ENCODE peak calls at places on chromosomes 3 and 15, in eight cellular contexts. L, C, U, S, X, Q, D and T are unnamed samples.

GRCh38 chr15:82135645-82136044 is 89.8 kb upstream of the MEX3B start:
- DNase-seq in L (no peak), C (no peak), U (no peak), S (no peak), X (no peak), Q (no peak), D (no peak), T (no peak)

GRCh38 chr3:149371001-149371722 is 6.3 kb downstream of the TM4SF1 start:
- DNase-seq in L (no peak), C (peak), U (no peak), S (no peak), X (peak), Q (no peak), D (peak), T (no peak)

GRCh38 chr3:64190517-64191515 is 34.5 kb downstream of the PRICKLE2 start:
- DNase-seq in L (no peak), C (no peak), U (no peak), S (no peak), X (no peak), Q (no peak), D (no peak), T (no peak)

GRCh38 chr3:165852150-165852549 is 14.9 kb upstream of the BCHE start:
- DNase-seq in L (no peak), C (no peak), U (no peak), S (no peak), X (no peak), Q (no peak), D (no peak), T (no peak)

GRCh38 chr15:49045691-49046112 is 544 bp downstream of the SECISBP2L start:
- DNase-seq in L (no peak), C (peak), U (peak), S (no peak), X (no peak), Q (no peak), D (peak), T (peak)

GRCh38 chr3:74599564-74599963 is 14.9 kb downstream of the CNTN3 start:
- DNase-seq in L (no peak), C (no peak), U (no peak), S (no peak), X (no peak), Q (no peak), D (no peak), T (no peak)

GRCh38 chr3:126117786-126118185 is 33.9 kb upstream of the SLC41A3 start:
- DNase-seq in L (no peak), C (no peak), U (no peak), S (no peak), X (no peak), Q (no peak), D (no peak), T (no peak)

GRCh38 chr3:126999383-126999782 is 16.5 kb downstream of the PLXNA1 start:
- DNase-seq in L (no peak), C (no peak), U (no peak), S (no peak), X (no peak), Q (no peak), D (no peak), T (no peak)

GRCh38 chr3:146883292-146883691 is 278.1 kb upstream of the PLSCR5 start:
- DNase-seq in L (no peak), C (no peak), U (no peak), S (no peak), X (no peak), Q (no peak), D (no peak), T (no peak)

GRCh38 chr3:69665026-69665739 is 74.1 kb upstream of the MITF start:
- DNase-seq in L (peak), C (no peak), U (no peak), S (no peak), X (no peak), Q (no peak), D (no peak), T (no peak)

GRCh38 chr15:33111051-33111451 is 83.5 kb downstream of the FMN1 start:
- DNase-seq in L (no peak), C (no peak), U (no peak), S (no peak), X (no peak), Q (no peak), D (peak), T (no peak)

GRCh38 chr15:85094685-85095084 is 113.0 kb downstream of the PDE8A start:
- DNase-seq in L (no peak), C (no peak), U (no peak), S (no peak), X (no peak), Q (no peak), D (no peak), T (no peak)

GRCh38 chr3:194265505-194265892 is 85.6 kb downstream of the CPN2 start:
- DNase-seq in L (peak), C (no peak), U (no peak), S (no peak), X (no peak), Q (no peak), D (no peak), T (no peak)

GRCh38 chr15:90364251-90364650 is 12.2 kb downstream of the ZNF774 start:
- DNase-seq in L (no peak), C (no peak), U (no peak), S (no peak), X (no peak), Q (no peak), D (no peak), T (no peak)

GRCh38 chr15:45481151-45481550 is 41.4 kb downstream of the SLC30A4 start:
- DNase-seq in L (no peak), C (no peak), U (no peak), S (no peak), X (no peak), Q (no peak), D (no peak), T (no peak)

GRCh38 chr3:10557783-10558373 is 52.5 kb upstream of the ATP2B2 start:
- DNase-seq in L (no peak), C (no peak), U (no peak), S (no peak), X (no peak), Q (no peak), D (no peak), T (peak)

GRCh38 chr15:58702233-58702632 is 47.3 kb downstream of the ADAM10 start:
- DNase-seq in L (no peak), C (no peak), U (no peak), S (no peak), X (no peak), Q (no peak), D (no peak), T (no peak)

GRCh38 chr3:111541391-111541790 is 606 bp upstream of the CD96 start:
- DNase-seq in L (no peak), C (no peak), U (no peak), S (no peak), X (no peak), Q (no peak), D (no peak), T (no peak)

GRCh38 chr3:102141096-102141912 is 292.0 kb downstream of the NFKBIZ start:
- DNase-seq in L (no peak), C (no peak), U (no peak), S (no peak), X (no peak), Q (no peak), D (no peak), T (no peak)

GRCh38 chr3:76442374-76442915 is 597.5 kb upstream of the ROBO2 start:
- DNase-seq in L (no peak), C (no peak), U (no peak), S (no peak), X (no peak), Q (no peak), D (no peak), T (no peak)

GRCh38 chr3:67635806-67636205 is 18.6 kb downstream of the SUCLG2 start:
- DNase-seq in L (no peak), C (no peak), U (no peak), S (no peak), X (no peak), Q (no peak), D (no peak), T (no peak)

GRCh38 chr15:33293619-33294309 is 17.0 kb upstream of the RYR3 start:
- DNase-seq in L (no peak), C (no peak), U (no peak), S (no peak), X (no peak), Q (no peak), D (peak), T (no peak)

GRCh38 chr3:94076055-94076454 is 13.2 kb downstream of the NSUN3 start:
- DNase-seq in L (no peak), C (no peak), U (no peak), S (no peak), X (no peak), Q (no peak), D (no peak), T (no peak)

GRCh38 chr3:28347374-28348285 is 891 bp upstream of the ZCWPW2 start:
- DNase-seq in L (no peak), C (no peak), U (no peak), S (peak), X (no peak), Q (no peak), D (peak), T (peak)

GRCh38 chr3:16402451-16402850 is 111.0 kb downstream of the RFTN1 start:
- DNase-seq in L (no peak), C (no peak), U (no peak), S (no peak), X (no peak), Q (no peak), D (no peak), T (no peak)

GRCh38 chr15:93460717-93461116 is 371.7 kb upstream of the RGMA start:
- DNase-seq in L (no peak), C (no peak), U (peak), S (no peak), X (no peak), Q (no peak), D (no peak), T (no peak)

GRCh38 chr3:141851411-141851810 is 25.0 kb upstream of the ATP1B3 start:
- DNase-seq in L (no peak), C (no peak), U (no peak), S (no peak), X (no peak), Q (no peak), D (no peak), T (no peak)

GRCh38 chr3:100629728-100630127 is 20.3 kb downstream of the ADGRG7 start:
- DNase-seq in L (no peak), C (no peak), U (no peak), S (no peak), X (no peak), Q (no peak), D (no peak), T (no peak)

DNA sequence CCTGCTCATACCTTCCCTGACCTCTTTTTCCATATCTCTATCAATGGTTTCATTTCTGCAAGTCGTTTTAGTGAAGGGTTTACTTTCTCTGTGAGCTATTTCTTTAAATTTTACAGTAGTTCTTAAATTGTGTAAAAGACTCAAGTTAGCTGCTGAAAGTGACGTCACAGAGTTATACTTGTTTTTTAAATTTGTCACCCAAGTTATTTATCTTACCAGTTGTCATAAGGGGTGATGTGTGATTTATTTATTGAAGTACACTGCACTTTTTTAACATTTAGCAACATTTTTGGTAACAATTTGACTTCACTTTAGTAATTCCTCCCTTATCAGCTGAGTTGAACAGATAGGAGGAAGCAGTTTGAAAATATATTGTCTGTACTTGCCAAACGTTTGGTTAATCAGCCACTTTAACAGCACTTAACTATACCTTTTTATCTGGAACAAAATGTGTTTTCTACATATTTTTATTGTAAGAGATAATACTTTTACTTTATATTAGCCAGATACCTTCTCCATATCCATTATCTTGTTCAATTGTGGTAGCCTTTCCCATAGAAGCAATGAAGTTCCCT is 3.8 kb downstream of the STT3B start:
- DNase-seq in L (no peak), C (no peak), U (no peak), S (no peak), X (no peak), Q (no peak), D (no peak), T (no peak)
- TF ChIP-seq REST in L (no peak), C (no peak), U (no peak), S (no peak), X (no peak), Q (no peak), D (no peak), T (no peak)

GRCh38 chr15:22950211-22950990 is 29.8 kb downstream of the CYFIP1 start:
- DNase-seq in L (no peak), C (no peak), U (no peak), S (no peak), X (no peak), Q (no peak), D (no peak), T (no peak)

GRCh38 chr15:22948056-22948455 is 32.1 kb downstream of the CYFIP1 start:
- DNase-seq in L (no peak), C (no peak), U (no peak), S (no peak), X (no peak), Q (no peak), D (no peak), T (no peak)

GRCh38 chr15:22951031-22951380 is 29.2 kb downstream of the CYFIP1 start:
- DNase-seq in L (no peak), C (no peak), U (no peak), S (no peak), X (no peak), Q (no peak), D (no peak), T (no peak)

GRCh38 chr15:22947101-22948000 is 32.8 kb downstream of the CYFIP1 start:
- DNase-seq in L (no peak), C (no peak), U (no peak), S (no peak), X (no peak), Q (no peak), D (no peak), T (no peak)

GRCh38 chr15:22949074-22949547 is 31.1 kb downstream of the CYFIP1 start:
- DNase-seq in L (peak), C (no peak), U (no peak), S (peak), X (no peak), Q (no peak), D (peak), T (no peak)
- TF ChIP-seq POLR2AphosphoS5 in L (no peak), C (no peak), U (no peak), S (no peak), X (no peak), Q (no peak), D (no peak), T (no peak)

GRCh38 chr3:109774108-109774507 is 436.8 kb upstream of the DPPA4 start:
- DNase-seq in L (no peak), C (no peak), U (no peak), S (no peak), X (no peak), Q (no peak), D (no peak), T (no peak)

GRCh38 chr3:109772520-109772919 is 435.2 kb upstream of the DPPA4 start:
- DNase-seq in L (no peak), C (no peak), U (no peak), S (no peak), X (no peak), Q (no peak), D (no peak), T (no peak)

DNA sequence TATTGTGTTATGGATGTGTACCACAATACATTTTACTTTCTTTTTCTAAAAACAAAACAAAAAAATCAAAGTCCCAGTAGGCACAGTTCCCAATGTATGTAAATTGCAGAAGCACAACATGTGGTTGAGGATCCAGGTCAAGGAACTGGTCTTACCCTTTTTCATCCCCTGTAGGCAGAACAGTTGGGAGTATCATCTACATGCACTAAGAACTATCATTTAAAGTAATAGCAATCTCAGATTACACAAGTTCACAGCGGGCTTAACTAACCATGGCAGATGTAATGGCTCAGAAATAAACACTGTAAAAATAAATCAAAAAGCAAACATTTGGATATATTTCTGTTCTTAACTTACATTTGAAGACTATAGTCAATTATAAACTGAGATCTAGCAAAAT is 435.7 kb upstream of the DPPA4 start:
- DNase-seq in L (no peak), C (no peak), U (no peak), S (no peak), X (no peak), Q (no peak), D (no peak), T (no peak)
- TF ChIP-seq REST in L (no peak), C (no peak), U (no peak), S (no peak), X (no peak), Q (no peak), D (no peak), T (no peak)

DNA sequence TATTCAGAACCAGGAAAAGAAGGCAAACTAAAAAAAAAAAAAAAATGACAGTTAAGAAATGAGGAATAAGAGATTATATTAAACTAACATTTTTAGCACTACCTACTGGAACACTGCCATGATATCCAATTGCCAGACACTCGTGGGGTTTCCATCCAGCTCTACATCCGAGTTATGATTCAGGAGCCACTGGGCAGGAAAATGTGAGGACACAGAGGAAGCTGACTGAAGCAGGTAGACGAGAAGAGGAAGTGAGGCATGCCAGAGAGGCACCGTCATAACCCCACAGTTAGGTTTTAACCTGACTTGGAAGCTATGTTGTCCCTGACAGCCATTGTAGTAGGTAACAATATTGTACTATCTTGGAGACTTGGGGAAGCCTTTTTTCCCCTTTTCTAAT is 495.0 kb downstream of the NLGN1 start:
- DNase-seq in L (no peak), C (no peak), U (no peak), S (no peak), X (no peak), Q (no peak), D (no peak), T (no peak)
- TF ChIP-seq POLR2AphosphoS5 in L (no peak), C (no peak), U (no peak), S (no peak), X (no peak), Q (no peak), D (no peak), T (no peak)

GRCh38 chr3:156639414-156640023 is 34.9 kb upstream of the TIPARP start:
- DNase-seq in L (no peak), C (no peak), U (no peak), S (no peak), X (no peak), Q (no peak), D (no peak), T (no peak)

GRCh38 chr3:156643729-156644389 is 30.5 kb upstream of the TIPARP start:
- DNase-seq in L (no peak), C (no peak), U (peak), S (peak), X (no peak), Q (no peak), D (peak), T (peak)

GRCh38 chr3:156644958-156645357 is 29.4 kb upstream of the TIPARP start:
- DNase-seq in L (no peak), C (no peak), U (no peak), S (no peak), X (no peak), Q (no peak), D (no peak), T (no peak)

GRCh38 chr3:156641261-156641975 is 33.0 kb upstream of the TIPARP start:
- DNase-seq in L (no peak), C (no peak), U (no peak), S (no peak), X (no peak), Q (no peak), D (no peak), T (no peak)

GRCh38 chr3:156642750-156643728 is 31.4 kb upstream of the TIPARP start:
- DNase-seq in L (peak), C (no peak), U (no peak), S (no peak), X (no peak), Q (no peak), D (peak), T (peak)
- TF ChIP-seq REST in L (no peak), C (no peak), U (no peak), S (no peak), X (no peak), Q (no peak), D (no peak), T (no peak)

DNA sequence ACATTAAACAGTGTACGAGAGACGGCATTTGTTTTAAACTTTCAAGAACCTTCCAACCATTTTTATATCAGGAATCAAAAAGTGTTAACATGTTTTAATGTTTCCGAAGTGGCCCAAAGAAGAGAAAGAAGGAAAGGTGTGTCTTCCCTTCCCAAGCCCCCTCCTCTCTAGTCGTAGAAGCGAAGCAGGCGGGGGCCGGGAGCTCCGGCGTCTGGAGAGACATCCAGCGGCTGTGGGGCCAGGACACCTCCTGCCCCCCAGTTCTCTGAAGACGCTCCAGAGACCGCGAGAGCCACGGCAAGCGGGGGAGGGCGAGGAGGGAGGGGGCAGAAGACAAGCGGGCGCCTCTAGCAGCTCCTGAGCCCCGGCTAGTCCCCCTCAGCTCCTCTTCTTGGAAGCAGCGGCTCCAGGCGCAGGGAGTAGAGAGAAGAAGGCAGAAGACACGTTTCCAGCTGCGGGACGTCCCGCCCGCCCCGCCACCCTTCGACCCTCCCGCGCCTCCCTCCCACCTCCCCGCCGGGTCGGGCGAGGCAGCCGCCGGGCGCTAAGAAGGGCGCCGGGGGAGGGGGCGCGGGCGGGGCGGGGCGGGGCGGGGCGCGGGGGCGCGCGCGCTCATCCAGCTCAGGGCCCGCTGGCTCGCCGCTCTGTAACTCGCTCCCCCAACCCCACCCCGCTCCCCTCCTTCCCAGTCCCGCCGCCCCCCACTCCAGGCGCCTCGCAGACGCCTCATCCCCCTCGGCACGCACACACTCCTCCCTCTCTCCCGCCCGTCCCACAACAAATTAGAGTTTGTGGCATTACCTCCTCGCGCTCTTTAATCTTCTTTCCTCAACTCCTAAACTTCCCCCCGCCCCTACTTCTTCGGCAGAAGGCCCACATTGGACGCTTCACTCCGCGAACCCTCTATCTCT is at the start of gene ZBTB20:
- DNase-seq in L (peak), C (peak), U (no peak), S (peak), X (no peak), Q (peak), D (peak), T (peak)
- TF ChIP-seq POLR2AphosphoS5 in L (peak), C (peak), U (no peak), S (peak), X (peak), Q (peak), D (peak), T (no peak)

GRCh38 chr15:95170587-95171380 is 939.4 kb downstream of the MCTP2 start:
- DNase-seq in L (no peak), C (no peak), U (no peak), S (peak), X (no peak), Q (no peak), D (no peak), T (no peak)

GRCh38 chr15:95174281-95174680 is 942.9 kb downstream of the MCTP2 start:
- DNase-seq in L (no peak), C (no peak), U (no peak), S (no peak), X (no peak), Q (no peak), D (no peak), T (no peak)

GRCh38 chr15:95174880-95175279 is 943.5 kb downstream of the MCTP2 start:
- DNase-seq in L (no peak), C (no peak), U (no peak), S (no peak), X (no peak), Q (no peak), D (no peak), T (no peak)

GRCh38 chr15:95171551-95171950 is 940.2 kb downstream of the MCTP2 start:
- DNase-seq in L (no peak), C (no peak), U (no peak), S (no peak), X (no peak), Q (no peak), D (no peak), T (no peak)

GRCh38 chr15:95169701-95170459 is 938.5 kb downstream of the MCTP2 start:
- DNase-seq in L (no peak), C (no peak), U (no peak), S (no peak), X (no peak), Q (no peak), D (no peak), T (no peak)
- TF ChIP-seq REST in L (no peak), C (no peak), U (no peak), S (no peak), X (no peak), Q (no peak), D (no peak), T (no peak)